ENCODE peak calls at places on chromosomes 3 and 15, in nine cellular contexts. One of them, this sample, is unnamed.
A peak's percentile ranks its signal among the peaks of the same experiment; 100 is the strongest.

GRCh38 chr3:14332392-14332791 is 70.0 kb upstream of the SLC6A6 start:
- DNase-seq in CD4-positive, CD25-positive, alpha-beta regulatory T cell: no peak
- DNase-seq in transverse colon: no peak
- DNase-seq in fibroblast of lung: no peak
- DNase-seq in brain microvascular endothelial cell: no peak
- DNase-seq in astrocyte of the cerebellum: no peak
- DNase-seq in psoas muscle: no peak
- DNase-seq in colonic mucosa: no peak
- DNase-seq in endothelial cell of umbilical vein: no peak
- DNase-seq in this sample: no peak

GRCh38 chr3:143267984-143268383 is 148.4 kb downstream of the CHST2 start:
- DNase-seq in CD4-positive, CD25-positive, alpha-beta regulatory T cell: no peak
- DNase-seq in transverse colon: no peak
- DNase-seq in fibroblast of lung: peak; percentile 76
- DNase-seq in brain microvascular endothelial cell: peak; percentile 25
- DNase-seq in astrocyte of the cerebellum: peak; percentile 41
- DNase-seq in psoas muscle: no peak
- DNase-seq in colonic mucosa: no peak
- DNase-seq in endothelial cell of umbilical vein: no peak
- DNase-seq in this sample: no peak

GRCh38 chr3:23073721-23074300 is 129.3 kb upstream of the UBE2E2 start:
- DNase-seq in CD4-positive, CD25-positive, alpha-beta regulatory T cell: no peak
- DNase-seq in transverse colon: no peak
- DNase-seq in fibroblast of lung: no peak
- DNase-seq in brain microvascular endothelial cell: no peak
- DNase-seq in astrocyte of the cerebellum: no peak
- DNase-seq in psoas muscle: no peak
- DNase-seq in colonic mucosa: no peak
- DNase-seq in endothelial cell of umbilical vein: no peak
- DNase-seq in this sample: no peak

GRCh38 chr15:96225642-96226259 is 104.7 kb upstream of the NR2F2 start:
- DNase-seq in CD4-positive, CD25-positive, alpha-beta regulatory T cell: no peak
- DNase-seq in transverse colon: no peak
- DNase-seq in fibroblast of lung: no peak
- DNase-seq in brain microvascular endothelial cell: no peak
- DNase-seq in astrocyte of the cerebellum: no peak
- DNase-seq in psoas muscle: no peak
- DNase-seq in colonic mucosa: no peak
- DNase-seq in endothelial cell of umbilical vein: no peak
- DNase-seq in this sample: no peak

GRCh38 chr3:46667657-46668056 is 25.8 kb downstream of the ALS2CL start:
- DNase-seq in CD4-positive, CD25-positive, alpha-beta regulatory T cell: no peak
- DNase-seq in transverse colon: peak; percentile 4
- DNase-seq in fibroblast of lung: no peak
- DNase-seq in brain microvascular endothelial cell: no peak
- DNase-seq in astrocyte of the cerebellum: no peak
- DNase-seq in psoas muscle: no peak
- DNase-seq in colonic mucosa: no peak
- DNase-seq in endothelial cell of umbilical vein: no peak
- DNase-seq in this sample: no peak

GRCh38 chr3:191399918-191400317 is 61.0 kb upstream of the PYDC2 start:
- DNase-seq in CD4-positive, CD25-positive, alpha-beta regulatory T cell: no peak
- DNase-seq in transverse colon: no peak
- DNase-seq in fibroblast of lung: peak; percentile 36
- DNase-seq in brain microvascular endothelial cell: no peak
- DNase-seq in astrocyte of the cerebellum: no peak
- DNase-seq in psoas muscle: no peak
- DNase-seq in colonic mucosa: no peak
- DNase-seq in endothelial cell of umbilical vein: no peak
- DNase-seq in this sample: no peak

GRCh38 chr3:119702530-119703527 is at the start of gene CFAP91:
- DNase-seq in CD4-positive, CD25-positive, alpha-beta regulatory T cell: peak; percentile 81
- DNase-seq in transverse colon: peak; percentile 98
- DNase-seq in fibroblast of lung: peak; percentile 90
- DNase-seq in brain microvascular endothelial cell: peak; percentile 95
- DNase-seq in astrocyte of the cerebellum: peak; percentile 64
- DNase-seq in psoas muscle: peak; percentile 96
- DNase-seq in colonic mucosa: peak; percentile 99
- DNase-seq in endothelial cell of umbilical vein: peak; percentile 94
- DNase-seq in this sample: peak; percentile 32

GRCh38 chr15:93298901-93299300 is 209.9 kb upstream of the RGMA start:
- DNase-seq in CD4-positive, CD25-positive, alpha-beta regulatory T cell: no peak
- DNase-seq in transverse colon: peak; percentile 18
- DNase-seq in fibroblast of lung: no peak
- DNase-seq in brain microvascular endothelial cell: no peak
- DNase-seq in astrocyte of the cerebellum: no peak
- DNase-seq in psoas muscle: peak; percentile 53
- DNase-seq in colonic mucosa: no peak
- DNase-seq in endothelial cell of umbilical vein: no peak
- DNase-seq in this sample: no peak

GRCh38 chr3:197428117-197428761 is 127.5 kb downstream of the BDH1 start:
- DNase-seq in CD4-positive, CD25-positive, alpha-beta regulatory T cell: no peak
- DNase-seq in transverse colon: peak; percentile 79
- DNase-seq in fibroblast of lung: peak; percentile 84
- DNase-seq in brain microvascular endothelial cell: no peak
- DNase-seq in astrocyte of the cerebellum: no peak
- DNase-seq in psoas muscle: no peak
- DNase-seq in colonic mucosa: peak; percentile 85
- DNase-seq in endothelial cell of umbilical vein: peak; percentile 63
- DNase-seq in this sample: peak; percentile 14

GRCh38 chr3:4984511-4984864 is 5.3 kb downstream of the BHLHE40 start:
- DNase-seq in CD4-positive, CD25-positive, alpha-beta regulatory T cell: no peak
- DNase-seq in transverse colon: no peak
- DNase-seq in fibroblast of lung: no peak
- DNase-seq in brain microvascular endothelial cell: no peak
- DNase-seq in astrocyte of the cerebellum: no peak
- DNase-seq in psoas muscle: no peak
- DNase-seq in colonic mucosa: no peak
- DNase-seq in endothelial cell of umbilical vein: no peak
- DNase-seq in this sample: no peak

GRCh38 chr3:44468572-44469520 is 8.6 kb downstream of the ZNF445 start:
- DNase-seq in CD4-positive, CD25-positive, alpha-beta regulatory T cell: no peak
- DNase-seq in transverse colon: no peak
- DNase-seq in fibroblast of lung: peak; percentile 65
- DNase-seq in brain microvascular endothelial cell: peak; percentile 63
- DNase-seq in astrocyte of the cerebellum: no peak
- DNase-seq in psoas muscle: no peak
- DNase-seq in colonic mucosa: no peak
- DNase-seq in endothelial cell of umbilical vein: no peak
- DNase-seq in this sample: no peak

GRCh38 chr3:127467386-127467785 is 123.1 kb downstream of the TPRA1 start:
- DNase-seq in CD4-positive, CD25-positive, alpha-beta regulatory T cell: no peak
- DNase-seq in transverse colon: no peak
- DNase-seq in fibroblast of lung: no peak
- DNase-seq in brain microvascular endothelial cell: no peak
- DNase-seq in astrocyte of the cerebellum: no peak
- DNase-seq in psoas muscle: no peak
- DNase-seq in colonic mucosa: no peak
- DNase-seq in endothelial cell of umbilical vein: no peak
- DNase-seq in this sample: no peak

GRCh38 chr3:151614-152189 is 44.9 kb upstream of the CHL1 start:
- DNase-seq in CD4-positive, CD25-positive, alpha-beta regulatory T cell: no peak
- DNase-seq in transverse colon: no peak
- DNase-seq in fibroblast of lung: no peak
- DNase-seq in brain microvascular endothelial cell: no peak
- DNase-seq in astrocyte of the cerebellum: no peak
- DNase-seq in psoas muscle: no peak
- DNase-seq in colonic mucosa: no peak
- DNase-seq in endothelial cell of umbilical vein: no peak
- DNase-seq in this sample: no peak
- H3K4me3 ChIP-seq in CD4-positive, CD25-positive, alpha-beta regulatory T cell: no peak overlapping the region
- H3K4me3 ChIP-seq in transverse colon: no peak overlapping the region
- H3K4me3 ChIP-seq in fibroblast of lung: no peak overlapping the region
- H3K4me3 ChIP-seq in brain microvascular endothelial cell: no peak overlapping the region
- H3K4me3 ChIP-seq in astrocyte of the cerebellum: no peak overlapping the region
- H3K4me3 ChIP-seq in psoas muscle: no peak overlapping the region
- H3K4me3 ChIP-seq in colonic mucosa: no peak overlapping the region
- H3K4me3 ChIP-seq in endothelial cell of umbilical vein: no peak overlapping the region
- H3K4me3 ChIP-seq in this sample: no peak overlapping the region

DNA sequence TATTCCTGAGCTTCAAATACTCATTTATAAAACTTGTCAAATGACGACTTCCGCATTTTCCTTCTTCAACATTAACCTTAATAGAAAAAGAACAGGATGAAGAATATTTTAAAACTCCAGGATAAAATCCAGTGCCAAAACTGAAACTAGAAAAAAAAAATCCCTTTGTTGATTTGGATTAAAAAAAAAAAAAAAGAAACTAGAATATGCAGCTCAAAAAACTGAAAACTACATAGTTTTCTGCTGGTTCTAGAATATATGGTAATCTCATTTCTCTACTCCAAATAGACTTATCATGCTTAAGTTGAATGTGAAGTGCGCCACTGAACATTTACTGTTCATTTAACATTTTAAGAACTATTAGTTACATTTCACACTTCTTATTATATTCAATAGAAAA is 6.0 kb downstream of the TRA2B start:
- DNase-seq in CD4-positive, CD25-positive, alpha-beta regulatory T cell: no peak
- DNase-seq in transverse colon: no peak
- DNase-seq in fibroblast of lung: no peak
- DNase-seq in brain microvascular endothelial cell: no peak
- DNase-seq in astrocyte of the cerebellum: no peak
- DNase-seq in psoas muscle: no peak
- DNase-seq in colonic mucosa: no peak
- DNase-seq in endothelial cell of umbilical vein: peak; percentile 15
- DNase-seq in this sample: no peak
- H3K4me3 ChIP-seq in CD4-positive, CD25-positive, alpha-beta regulatory T cell: peak overlapping the region; percentile 97
- H3K4me3 ChIP-seq in transverse colon: no peak overlapping the region
- H3K4me3 ChIP-seq in fibroblast of lung: peak overlapping the region; percentile 17
- H3K4me3 ChIP-seq in brain microvascular endothelial cell: no peak overlapping the region
- H3K4me3 ChIP-seq in astrocyte of the cerebellum: peak overlapping the region; percentile 14
- H3K4me3 ChIP-seq in psoas muscle: peak overlapping the region; percentile 99
- H3K4me3 ChIP-seq in colonic mucosa: no peak overlapping the region
- H3K4me3 ChIP-seq in endothelial cell of umbilical vein: peak overlapping the region; percentile 98
- H3K4me3 ChIP-seq in this sample: no peak overlapping the region

GRCh38 chr15:38074029-38074428 is 139.6 kb downstream of the TMCO5A start:
- DNase-seq in CD4-positive, CD25-positive, alpha-beta regulatory T cell: no peak
- DNase-seq in transverse colon: no peak
- DNase-seq in fibroblast of lung: peak; percentile 46
- DNase-seq in brain microvascular endothelial cell: no peak
- DNase-seq in astrocyte of the cerebellum: no peak
- DNase-seq in psoas muscle: no peak
- DNase-seq in colonic mucosa: peak; percentile 53
- DNase-seq in endothelial cell of umbilical vein: no peak
- DNase-seq in this sample: no peak
- H3K4me3 ChIP-seq in CD4-positive, CD25-positive, alpha-beta regulatory T cell: no peak overlapping the region
- H3K4me3 ChIP-seq in transverse colon: peak overlapping the region; percentile 48
- H3K4me3 ChIP-seq in fibroblast of lung: no peak overlapping the region
- H3K4me3 ChIP-seq in brain microvascular endothelial cell: no peak overlapping the region
- H3K4me3 ChIP-seq in astrocyte of the cerebellum: no peak overlapping the region
- H3K4me3 ChIP-seq in psoas muscle: no peak overlapping the region
- H3K4me3 ChIP-seq in colonic mucosa: no peak overlapping the region
- H3K4me3 ChIP-seq in endothelial cell of umbilical vein: no peak overlapping the region
- H3K4me3 ChIP-seq in this sample: no peak overlapping the region

DNA sequence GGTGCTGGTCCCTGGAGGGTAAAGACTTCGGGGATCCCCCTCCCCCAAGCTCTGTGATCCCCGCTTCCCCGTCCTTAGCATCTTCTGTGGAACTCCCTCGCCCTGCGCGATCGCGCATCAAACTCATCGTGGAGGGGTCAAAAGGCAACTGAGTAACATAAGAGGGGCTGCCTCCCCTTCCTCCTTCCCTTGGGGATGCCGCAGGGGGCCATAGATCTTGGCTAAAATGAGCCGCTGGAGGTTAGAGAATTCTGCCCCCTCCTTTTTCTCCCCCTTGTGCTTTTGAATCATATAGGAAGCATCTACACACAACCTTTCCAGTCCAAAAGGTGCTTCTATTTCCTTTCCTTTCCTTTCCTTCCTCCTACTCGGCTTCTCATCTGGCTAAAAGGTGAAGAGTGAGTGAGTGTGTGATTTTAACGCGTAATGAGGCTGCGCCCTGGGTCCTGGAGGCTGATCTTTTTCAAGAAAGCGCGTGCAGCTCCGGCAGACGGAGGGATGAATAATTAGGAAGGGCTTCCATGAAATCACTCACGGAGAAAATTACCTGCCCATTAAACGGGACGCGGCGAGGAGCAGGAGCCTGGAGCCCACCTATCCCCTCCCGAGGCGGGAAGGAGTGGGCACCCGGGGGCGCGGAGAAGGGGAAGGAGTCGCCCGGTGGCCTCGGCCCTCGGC is 832 bp upstream of the ROBO2 start:
- DNase-seq in CD4-positive, CD25-positive, alpha-beta regulatory T cell: no peak
- DNase-seq in transverse colon: no peak
- DNase-seq in fibroblast of lung: peak; percentile 20
- DNase-seq in brain microvascular endothelial cell: no peak
- DNase-seq in astrocyte of the cerebellum: no peak
- DNase-seq in psoas muscle: no peak
- DNase-seq in colonic mucosa: no peak
- DNase-seq in endothelial cell of umbilical vein: no peak
- DNase-seq in this sample: no peak
- H3K4me3 ChIP-seq in CD4-positive, CD25-positive, alpha-beta regulatory T cell: no peak overlapping the region
- H3K4me3 ChIP-seq in transverse colon: peak overlapping the region; percentile 38
- H3K4me3 ChIP-seq in fibroblast of lung: peak overlapping the region; percentile 56
- H3K4me3 ChIP-seq in brain microvascular endothelial cell: peak overlapping the region; percentile 58
- H3K4me3 ChIP-seq in astrocyte of the cerebellum: peak overlapping the region; percentile 56
- H3K4me3 ChIP-seq in psoas muscle: peak overlapping the region; percentile 56
- H3K4me3 ChIP-seq in colonic mucosa: peak overlapping the region; percentile 38
- H3K4me3 ChIP-seq in endothelial cell of umbilical vein: peak overlapping the region; percentile 52
- H3K4me3 ChIP-seq in this sample: peak overlapping the region; percentile 76

GRCh38 chr15:76337739-76338554 is 1.4 kb downstream of the ISL2 start:
- DNase-seq in CD4-positive, CD25-positive, alpha-beta regulatory T cell: no peak
- DNase-seq in transverse colon: peak; percentile 25
- DNase-seq in fibroblast of lung: no peak
- DNase-seq in brain microvascular endothelial cell: no peak
- DNase-seq in astrocyte of the cerebellum: no peak
- DNase-seq in psoas muscle: no peak
- DNase-seq in colonic mucosa: no peak
- DNase-seq in endothelial cell of umbilical vein: no peak
- DNase-seq in this sample: no peak
- H3K4me3 ChIP-seq in CD4-positive, CD25-positive, alpha-beta regulatory T cell: peak overlapping the region; percentile 71
- H3K4me3 ChIP-seq in transverse colon: peak overlapping the region; percentile 27
- H3K4me3 ChIP-seq in fibroblast of lung: no peak overlapping the region
- H3K4me3 ChIP-seq in brain microvascular endothelial cell: no peak overlapping the region
- H3K4me3 ChIP-seq in astrocyte of the cerebellum: no peak overlapping the region
- H3K4me3 ChIP-seq in psoas muscle: peak overlapping the region; percentile 39
- H3K4me3 ChIP-seq in colonic mucosa: peak overlapping the region; percentile 15
- H3K4me3 ChIP-seq in endothelial cell of umbilical vein: no peak overlapping the region
- H3K4me3 ChIP-seq in this sample: no peak overlapping the region

DNA sequence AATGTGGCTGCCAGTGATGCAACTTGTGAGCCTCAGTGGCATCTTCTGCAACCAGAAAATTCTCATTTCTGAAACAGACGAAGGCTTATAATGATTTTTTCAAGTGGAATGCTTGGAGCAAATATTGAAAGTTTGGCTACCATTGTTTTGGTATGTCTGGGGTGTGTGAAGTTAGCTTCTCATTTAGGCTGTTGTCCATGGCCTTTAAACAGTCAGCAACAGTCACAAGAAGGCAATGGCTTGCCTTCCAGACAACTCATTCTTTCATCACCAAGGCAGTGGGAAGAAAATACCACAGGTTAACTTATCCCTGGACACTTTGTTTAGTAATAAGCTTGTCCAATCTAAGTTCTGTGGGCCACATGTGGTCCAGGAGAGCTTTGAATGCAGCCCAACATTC is 4.7 kb upstream of the BNC1 start:
- DNase-seq in CD4-positive, CD25-positive, alpha-beta regulatory T cell: no peak
- DNase-seq in transverse colon: no peak
- DNase-seq in fibroblast of lung: peak; percentile 80
- DNase-seq in brain microvascular endothelial cell: no peak
- DNase-seq in astrocyte of the cerebellum: no peak
- DNase-seq in psoas muscle: no peak
- DNase-seq in colonic mucosa: no peak
- DNase-seq in endothelial cell of umbilical vein: no peak
- DNase-seq in this sample: peak; percentile 44
- H3K4me3 ChIP-seq in CD4-positive, CD25-positive, alpha-beta regulatory T cell: no peak overlapping the region
- H3K4me3 ChIP-seq in transverse colon: no peak overlapping the region
- H3K4me3 ChIP-seq in fibroblast of lung: no peak overlapping the region
- H3K4me3 ChIP-seq in brain microvascular endothelial cell: no peak overlapping the region
- H3K4me3 ChIP-seq in astrocyte of the cerebellum: no peak overlapping the region
- H3K4me3 ChIP-seq in psoas muscle: no peak overlapping the region
- H3K4me3 ChIP-seq in colonic mucosa: no peak overlapping the region
- H3K4me3 ChIP-seq in endothelial cell of umbilical vein: no peak overlapping the region
- H3K4me3 ChIP-seq in this sample: no peak overlapping the region